ENCODE peak calls at places on chromosomes 1 and 21, in six cellular contexts. D is heart left ventricle, C is mammary epithelial cell, E is stomach, G is left lung, N is AG04450. Y is an unnamed sample. For H3K27me3, the result is how much of the 10 kb centered on the place peaks cover.

GRCh38 chr21:38699048-38699447 is 106.7 kb upstream of the ETS2 start:
- DNase-seq in D (no peak), C (no peak), E (no peak), G (no peak), N (no peak), Y (peak)

GRCh38 chr21:16554522-16554921 is 824.7 kb downstream of the USP25 start:
- DNase-seq in D (peak), C (no peak), E (no peak), G (no peak), N (no peak), Y (no peak)

GRCh38 chr21:44279621-44280260 is 5.9 kb upstream of the AIRE start:
- DNase-seq in D (peak), C (no peak), E (no peak), G (no peak), N (no peak), Y (no peak)

GRCh38 chr21:37871121-37871862 is 45.0 kb downstream of the KCNJ6 start:
- DNase-seq in D (no peak), C (peak), E (no peak), G (no peak), N (peak), Y (peak)

GRCh38 chr1:217407426-217407825 is 223.5 kb downstream of the GPATCH2 start:
- DNase-seq in D (no peak), C (no peak), E (no peak), G (no peak), N (no peak), Y (no peak)

GRCh38 chr1:119682141-119682540 is 29.6 kb upstream of the PHGDH start:
- DNase-seq in D (no peak), C (no peak), E (no peak), G (no peak), N (no peak), Y (peak)

GRCh38 chr1:38241594-38242331 is 195.2 kb upstream of the POU3F1 start:
- DNase-seq in D (no peak), C (no peak), E (no peak), G (no peak), N (no peak), Y (no peak)

GRCh38 chr1:185663332-185663731 is 70.9 kb upstream of the HMCN1 start:
- DNase-seq in D (no peak), C (no peak), E (no peak), G (no peak), N (no peak), Y (no peak)

GRCh38 chr1:205709059-205709398 is 28.7 kb upstream of the SLC45A3 start:
- DNase-seq in D (no peak), C (no peak), E (no peak), G (no peak), N (peak), Y (no peak)

GRCh38 chr1:178060789-178061556 is 32.9 kb upstream of the RASAL2 start:
- DNase-seq in D (no peak), C (peak), E (no peak), G (no peak), N (no peak), Y (peak)

GRCh38 chr1:213268221-213268620 is 217.2 kb downstream of the RPS6KC1 start:
- DNase-seq in D (no peak), C (peak), E (no peak), G (no peak), N (no peak), Y (peak)

GRCh38 chr1:2290595-2291510 is 62.7 kb downstream of the SKI start:
- DNase-seq in D (peak), C (peak), E (peak), G (peak), N (peak), Y (peak)

GRCh38 chr21:34992736-34993135 is 56.4 kb downstream of the RUNX1 start:
- DNase-seq in D (no peak), C (peak), E (no peak), G (no peak), N (no peak), Y (peak)

GRCh38 chr1:184788970-184789369 is 34.3 kb upstream of the EDEM3 start:
- DNase-seq in D (no peak), C (no peak), E (no peak), G (no peak), N (no peak), Y (no peak)

GRCh38 chr21:14070049-14070893 is 140.5 kb downstream of the LIPI start:
- DNase-seq in D (no peak), C (no peak), E (no peak), G (no peak), N (no peak), Y (no peak)

GRCh38 chr1:160400284-160400645 is at the start of gene VANGL2:
- DNase-seq in D (peak), C (peak), E (peak), G (peak), N (no peak), Y (no peak)

GRCh38 chr1:200972985-200973742 is 50.4 kb downstream of the KIF21B start:
- DNase-seq in D (peak), C (no peak), E (no peak), G (no peak), N (no peak), Y (no peak)

GRCh38 chr1:25971044-25971881 is 26.6 kb downstream of the PAFAH2 start:
- DNase-seq in D (no peak), C (no peak), E (no peak), G (no peak), N (no peak), Y (no peak)

GRCh38 chr1:154459044-154459443 is 43.0 kb upstream of the TDRD10 start:
- DNase-seq in D (no peak), C (no peak), E (no peak), G (peak), N (no peak), Y (no peak)

GRCh38 chr1:53582211-53583020 is 123.2 kb downstream of the DMRTB1 start:
- DNase-seq in D (peak), C (no peak), E (no peak), G (no peak), N (no peak), Y (no peak)

DNA sequence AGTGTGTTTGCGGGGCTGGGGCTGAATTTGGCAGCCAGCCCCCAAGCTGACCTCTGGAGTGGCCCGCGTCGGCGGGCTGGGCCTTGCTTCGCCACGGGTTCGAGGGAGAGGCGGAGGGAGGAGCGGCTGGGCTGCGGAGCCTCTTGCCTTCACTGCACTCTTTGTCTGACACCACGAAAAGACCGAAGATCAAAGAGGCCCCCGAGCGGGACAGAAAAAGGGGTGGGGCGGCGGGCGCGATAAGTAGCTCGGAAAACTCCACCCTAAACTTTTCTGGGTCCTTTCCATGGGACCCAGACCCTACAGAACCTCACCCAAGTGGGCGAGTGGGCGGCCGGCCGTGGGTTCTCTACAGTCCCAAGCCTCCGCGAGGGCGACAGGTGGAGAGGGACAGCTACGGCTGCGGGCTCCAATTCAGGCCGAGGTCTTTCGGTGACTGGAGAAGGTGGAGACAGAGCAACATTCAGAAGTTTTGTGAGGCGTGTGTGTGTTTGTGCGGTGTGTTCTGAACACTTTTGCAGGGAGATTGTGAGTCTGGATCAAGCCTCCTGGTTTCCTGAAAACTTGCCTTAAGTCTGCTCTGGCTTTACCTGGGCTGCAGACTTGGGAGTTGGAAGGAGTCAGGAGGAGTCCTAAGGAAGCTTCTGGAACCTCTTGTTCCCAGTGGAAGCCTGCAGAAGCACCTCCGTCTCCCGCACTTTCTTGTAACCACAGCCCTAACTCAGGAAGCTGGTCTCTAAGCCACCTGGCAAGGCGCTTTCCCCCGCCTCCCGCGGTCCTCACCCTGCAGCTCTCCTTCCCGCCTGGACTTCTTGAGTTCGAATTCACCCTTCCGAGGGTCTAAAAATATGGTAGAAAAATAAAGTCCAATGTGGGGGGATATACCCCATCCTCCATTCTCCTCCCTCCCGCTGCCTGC is 14.8 kb downstream of the PAX7 start:
- DNase-seq in D (no peak), C (no peak), E (no peak), G (no peak), N (no peak), Y (no peak)
- H3K4me3 ChIP-seq in D (no peak), C (no peak), E (no peak), G (no peak), N (no peak), Y (no peak)

GRCh38 chr1:151803915-151804314 is 1.3 kb downstream of the LINGO4 start:
- DNase-seq in D (no peak), C (no peak), E (no peak), G (no peak), N (no peak), Y (no peak)
- H3K27me3 ChIP-seq in D (under half), C (under half), E (under half), G (under half), N (half or more), Y (under half)

DNA sequence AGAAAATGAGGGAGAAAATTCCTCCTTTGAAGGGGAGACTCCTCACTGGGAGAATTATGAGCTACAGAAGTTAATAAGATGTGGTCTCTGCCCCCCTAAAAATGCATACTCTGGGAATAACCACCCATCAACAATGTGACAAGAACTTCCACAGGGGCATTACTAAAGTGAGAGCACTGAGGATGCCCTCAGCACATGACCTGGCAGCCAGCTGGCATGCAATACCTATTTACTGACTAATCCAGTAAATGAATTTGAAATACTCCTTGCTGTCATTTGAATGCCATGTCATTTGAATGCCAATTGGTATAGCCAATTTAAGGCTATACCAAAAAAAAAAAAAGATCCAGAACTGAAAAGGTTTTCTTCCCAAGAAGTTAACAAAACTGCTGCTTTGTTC is 30.8 kb downstream of the PLPP3 start:
- DNase-seq in D (no peak), C (no peak), E (no peak), G (no peak), N (no peak), Y (no peak)
- H3K4me3 ChIP-seq in D (no peak), C (no peak), E (no peak), G (no peak), N (no peak), Y (no peak)

GRCh38 chr1:20551161-20551560 is 1.2 kb upstream of the FAM43B start:
- DNase-seq in D (no peak), C (no peak), E (no peak), G (no peak), N (no peak), Y (no peak)
- H3K27me3 ChIP-seq in D (under half), C (under half), E (under half), G (under half), N (half or more), Y (under half)

DNA sequence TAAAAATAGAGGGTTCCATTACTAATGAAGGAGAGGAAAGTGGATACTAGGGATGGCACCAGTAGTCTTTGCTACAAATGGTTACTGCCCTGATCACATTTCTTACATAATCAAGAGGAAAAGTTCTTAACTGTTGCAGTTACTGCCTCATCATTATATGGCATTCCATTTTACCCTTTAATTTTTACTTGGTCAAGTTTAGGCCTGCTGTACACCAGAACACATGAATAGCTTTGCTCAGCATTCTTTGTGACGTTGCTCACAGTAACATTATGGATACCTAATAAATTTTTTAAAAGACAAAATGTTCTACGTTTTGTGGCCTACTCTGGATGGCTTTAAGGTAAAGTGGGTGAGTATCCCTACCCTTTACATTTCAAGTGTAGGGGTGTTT is 38.6 kb upstream of the CR1L start:
- DNase-seq in D (no peak), C (peak), E (no peak), G (no peak), N (no peak), Y (peak)
- H3K4me3 ChIP-seq in D (no peak), C (no peak), E (no peak), G (no peak), N (no peak), Y (no peak)